ENCODE peak calls at places on chromosome 13, in four cellular contexts. One of them, this sample, is unnamed.

GRCh38 chr13:51237887-51238286 is 15.7 kb downstream of the FAM124A start:
- DNase-seq in SJSA1: no peak
- DNase-seq in AG04450: no peak
- DNase-seq in tibial artery: no peak
- DNase-seq in this sample: no peak

GRCh38 chr13:60155978-60156377 is 7.8 kb downstream of the DIAPH3 start:
- DNase-seq in SJSA1: no peak
- DNase-seq in AG04450: no peak
- DNase-seq in tibial artery: no peak
- DNase-seq in this sample: no peak

GRCh38 chr13:30037766-30038165 is 187.3 kb upstream of the UBL3 start:
- DNase-seq in SJSA1: no peak
- DNase-seq in AG04450: no peak
- DNase-seq in tibial artery: no peak
- DNase-seq in this sample: no peak

GRCh38 chr13:78194904-78195639 is 276.4 kb upstream of the EDNRB start:
- DNase-seq in SJSA1: no peak
- DNase-seq in AG04450: no peak
- DNase-seq in tibial artery: no peak
- DNase-seq in this sample: no peak

GRCh38 chr13:44176173-44176572 is 197.5 kb upstream of the SERP2 start:
- DNase-seq in SJSA1: no peak
- DNase-seq in AG04450: no peak
- DNase-seq in tibial artery: no peak
- DNase-seq in this sample: no peak

GRCh38 chr13:110055089-110055488 is 251.9 kb downstream of the COL4A1 start:
- DNase-seq in SJSA1: no peak
- DNase-seq in AG04450: no peak
- DNase-seq in tibial artery: no peak
- DNase-seq in this sample: no peak

GRCh38 chr13:34464011-34464410 is 478.1 kb upstream of the NBEA start:
- DNase-seq in SJSA1: no peak
- DNase-seq in AG04450: no peak
- DNase-seq in tibial artery: no peak
- DNase-seq in this sample: no peak

GRCh38 chr13:85589021-85589420 is 210.2 kb downstream of the SLITRK6 start:
- DNase-seq in SJSA1: no peak
- DNase-seq in AG04450: no peak
- DNase-seq in tibial artery: no peak
- DNase-seq in this sample: no peak

GRCh38 chr13:50400930-50401553 is 385.8 kb downstream of the KCNRG start:
- DNase-seq in SJSA1: no peak
- DNase-seq in AG04450: peak; percentile 65
- DNase-seq in tibial artery: no peak
- DNase-seq in this sample: no peak

GRCh38 chr13:73767747-73768315 is 366.4 kb downstream of the KLF12 start:
- DNase-seq in SJSA1: no peak
- DNase-seq in AG04450: no peak
- DNase-seq in tibial artery: no peak
- DNase-seq in this sample: peak; percentile 5